ENCODE peak calls at places on chromosome 9, in six cellular contexts. D, L, K, T, W and Y are unnamed samples.

GRCh38 chr9:129558063-129558550 is 62.8 kb downstream of the C9orf50 start:
- DNase-seq in D (no peak), L (no peak), K (no peak), T (no peak), W (no peak), Y (no peak)

GRCh38 chr9:125141251-125141650 is 2.1 kb downstream of the SCAI start:
- DNase-seq in D (no peak), L (no peak), K (no peak), T (no peak), W (no peak), Y (no peak)

GRCh38 chr9:131402738-131403492 is 9.0 kb downstream of the PRRC2B start:
- DNase-seq in D (peak; percentile 91), L (peak; percentile 94), K (peak; percentile 88), T (peak; percentile 47), W (no peak), Y (peak; percentile 92)

GRCh38 chr9:3880851-3881250 is 355.1 kb upstream of the RFX3 start:
- DNase-seq in D (no peak), L (no peak), K (no peak), T (no peak), W (no peak), Y (no peak)

GRCh38 chr9:6194934-6195333 is 20.7 kb upstream of the IL33 start:
- DNase-seq in D (no peak), L (no peak), K (no peak), T (no peak), W (no peak), Y (no peak)

GRCh38 chr9:89826186-89826585 is 221.4 kb downstream of the GADD45G start:
- DNase-seq in D (no peak), L (no peak), K (no peak), T (no peak), W (no peak), Y (no peak)

GRCh38 chr9:696332-697090 is 145.0 kb upstream of the DMRT1 start:
- DNase-seq in D (no peak), L (peak; percentile 52), K (peak; percentile 27), T (no peak), W (no peak), Y (peak; percentile 64)

GRCh38 chr9:123893831-123894460 is 36.0 kb downstream of the DENND1A start:
- DNase-seq in D (no peak), L (no peak), K (no peak), T (no peak), W (no peak), Y (no peak)

GRCh38 chr9:16368425-16369087 is 501.9 kb downstream of the BNC2 start:
- DNase-seq in D (no peak), L (no peak), K (no peak), T (no peak), W (no peak), Y (no peak)

GRCh38 chr9:91161465-91162275 is 200.0 kb downstream of the AUH start:
- DNase-seq in D (no peak), L (no peak), K (no peak), T (no peak), W (no peak), Y (no peak)

GRCh38 chr9:94705162-94705712 is 21.3 kb upstream of the AOPEP start:
- DNase-seq in D (no peak), L (no peak), K (no peak), T (no peak), W (no peak), Y (no peak)

GRCh38 chr9:109865521-109865920 is 85.5 kb downstream of the PALM2AKAP2 start:
- DNase-seq in D (no peak), L (no peak), K (no peak), T (no peak), W (no peak), Y (no peak)

GRCh38 chr9:130327070-130327780 is 61.7 kb downstream of the HMCN2 start:
- DNase-seq in D (no peak), L (no peak), K (no peak), T (no peak), W (no peak), Y (no peak)

GRCh38 chr9:109016132-109016531 is 2.8 kb upstream of the CTNNAL1 start:
- DNase-seq in D (no peak), L (no peak), K (no peak), T (no peak), W (no peak), Y (no peak)

GRCh38 chr9:133991964-133992779 is at the start of gene VAV2:
- DNase-seq in D (peak; percentile 72), L (peak; percentile 60), K (peak; percentile 84), T (peak; percentile 60), W (peak; percentile 43), Y (peak; percentile 87)

GRCh38 chr9:108286807-108287206 is 569.0 kb downstream of the ACTL7B start:
- DNase-seq in D (no peak), L (no peak), K (no peak), T (no peak), W (no peak), Y (no peak)

GRCh38 chr9:277595-278330 is 63.1 kb downstream of the DOCK8 start:
- DNase-seq in D (no peak), L (no peak), K (no peak), T (peak; percentile 34), W (no peak), Y (no peak)

GRCh38 chr9:734831-735511 is 106.5 kb upstream of the DMRT1 start:
- DNase-seq in D (no peak), L (peak; percentile 46), K (no peak), T (no peak), W (no peak), Y (peak; percentile 81)

GRCh38 chr9:16704489-16705111 is 165.9 kb downstream of the BNC2 start:
- DNase-seq in D (peak; percentile 46), L (peak; percentile 59), K (peak; percentile 14), T (no peak), W (no peak), Y (peak; percentile 72)

DNA sequence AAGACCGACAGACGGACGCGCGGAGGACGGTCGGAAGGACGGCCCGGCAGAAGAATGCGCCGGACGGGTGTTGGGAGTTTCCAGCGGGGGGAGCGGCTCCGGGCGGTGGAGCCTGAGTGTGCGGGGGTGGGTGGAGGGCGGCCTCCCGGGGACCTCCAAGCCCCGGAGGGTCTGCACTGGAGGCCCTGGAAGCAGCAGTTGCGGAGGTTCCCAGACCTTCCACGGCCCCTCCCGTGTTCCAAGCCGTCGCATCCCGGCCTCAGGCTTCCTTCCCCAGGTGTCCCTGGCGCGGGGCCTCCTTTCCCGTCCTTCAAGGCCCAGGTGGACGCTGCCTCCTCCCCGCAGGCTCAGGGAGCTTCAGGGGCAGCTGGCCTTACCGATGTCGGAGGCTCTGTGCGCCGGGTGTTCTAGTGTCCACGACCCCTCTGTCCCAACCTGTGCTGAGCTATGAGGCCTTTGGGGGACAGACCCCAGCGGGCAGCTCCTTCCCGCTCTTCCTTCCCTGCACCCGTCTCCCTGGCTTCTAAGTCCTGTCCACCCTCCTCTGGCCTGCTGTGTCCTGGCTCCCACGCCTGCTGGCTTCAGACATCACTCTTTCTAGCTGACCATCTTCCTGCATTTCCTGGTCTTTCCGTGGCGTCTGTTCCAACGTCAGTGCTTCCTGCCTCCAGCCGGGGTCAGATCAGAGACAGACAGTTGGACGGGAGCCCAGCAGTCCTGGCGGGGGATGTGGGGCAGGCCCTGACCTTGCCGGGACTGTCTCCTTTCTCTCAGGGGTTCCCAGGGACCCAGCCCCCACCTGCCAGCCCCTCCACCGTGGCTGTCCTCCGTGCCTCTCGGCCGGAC is 5.6 kb downstream of the NRARP start:
- DNase-seq in D (no peak), L (peak; percentile 86), K (peak; percentile 78), T (no peak), W (no peak), Y (no peak)
- H3K27ac ChIP-seq in D (peak overlapping the region; percentile 58), L (peak overlapping the region; percentile 89), K (peak overlapping the region; percentile 95), T (no peak overlapping the region), W (no peak overlapping the region), Y (no peak overlapping the region)

DNA sequence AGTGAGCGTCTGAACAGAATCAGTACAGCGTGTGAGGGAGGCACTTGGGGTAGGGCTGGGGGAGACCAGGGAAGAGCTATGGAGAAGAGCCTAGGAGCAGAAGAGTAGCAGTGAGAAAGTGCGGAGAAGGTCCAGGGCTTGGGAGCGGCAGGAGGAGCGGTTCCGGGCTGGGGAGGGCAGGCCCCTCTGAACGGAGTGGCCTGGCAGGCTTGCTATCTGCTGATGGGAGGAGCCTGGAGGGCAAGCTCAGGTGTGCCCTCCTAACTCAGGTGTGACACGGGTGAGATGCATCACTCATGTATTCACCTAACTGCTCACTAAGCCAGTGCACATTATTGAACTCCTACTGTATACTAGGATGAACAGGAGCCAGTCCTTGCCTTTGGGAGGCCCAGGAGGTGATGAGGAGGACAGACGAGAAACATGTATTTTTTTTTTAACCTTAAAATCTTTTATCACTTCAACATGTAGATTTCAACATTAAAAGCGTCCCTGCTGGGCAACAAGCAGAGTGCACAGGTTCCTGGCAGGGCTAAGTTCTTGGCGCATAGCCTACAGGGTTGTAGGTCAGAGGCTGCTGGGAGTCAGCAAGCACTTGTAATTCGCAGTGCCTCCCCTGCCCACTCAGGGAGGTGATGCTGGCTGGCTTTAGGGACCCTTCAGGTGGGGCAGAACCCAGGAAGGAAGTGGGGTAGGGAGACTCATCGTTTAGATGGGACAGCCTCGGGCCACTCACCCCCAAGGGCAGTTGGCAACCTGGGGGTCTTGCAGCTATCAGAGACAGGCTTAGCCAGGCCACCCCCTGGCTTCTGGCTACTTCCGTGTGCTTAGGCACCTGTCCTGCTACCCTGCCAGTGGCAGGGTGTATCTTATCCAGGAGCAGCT is 55.5 kb downstream of the TMOD1 start:
- DNase-seq in D (peak; percentile 40), L (peak; percentile 62), K (peak; percentile 64), T (no peak), W (no peak), Y (peak; percentile 83)
- H3K27ac ChIP-seq in D (peak overlapping the region; percentile 84), L (peak overlapping the region; percentile 87), K (peak overlapping the region; percentile 74), T (no peak overlapping the region), W (no peak overlapping the region), Y (peak overlapping the region; percentile 93)

GRCh38 chr9:113622600-113623400 is 159.3 kb downstream of the RGS3 start:
- DNase-seq in D (no peak), L (peak; percentile 61), K (peak; percentile 67), T (peak; percentile 38), W (peak; percentile 14), Y (peak; percentile 79)

GRCh38 chr9:113620016-113620376 is 156.5 kb downstream of the RGS3 start:
- DNase-seq in D (no peak), L (no peak), K (no peak), T (no peak), W (peak; percentile 14), Y (peak; percentile 70)

GRCh38 chr9:113622038-113622437 is 158.5 kb downstream of the RGS3 start:
- DNase-seq in D (no peak), L (no peak), K (no peak), T (no peak), W (no peak), Y (no peak)

GRCh38 chr9:113620377-113621161 is 157.0 kb downstream of the RGS3 start:
- DNase-seq in D (peak; percentile 74), L (peak; percentile 83), K (peak; percentile 92), T (no peak), W (peak; percentile 24), Y (peak; percentile 89)

DNA sequence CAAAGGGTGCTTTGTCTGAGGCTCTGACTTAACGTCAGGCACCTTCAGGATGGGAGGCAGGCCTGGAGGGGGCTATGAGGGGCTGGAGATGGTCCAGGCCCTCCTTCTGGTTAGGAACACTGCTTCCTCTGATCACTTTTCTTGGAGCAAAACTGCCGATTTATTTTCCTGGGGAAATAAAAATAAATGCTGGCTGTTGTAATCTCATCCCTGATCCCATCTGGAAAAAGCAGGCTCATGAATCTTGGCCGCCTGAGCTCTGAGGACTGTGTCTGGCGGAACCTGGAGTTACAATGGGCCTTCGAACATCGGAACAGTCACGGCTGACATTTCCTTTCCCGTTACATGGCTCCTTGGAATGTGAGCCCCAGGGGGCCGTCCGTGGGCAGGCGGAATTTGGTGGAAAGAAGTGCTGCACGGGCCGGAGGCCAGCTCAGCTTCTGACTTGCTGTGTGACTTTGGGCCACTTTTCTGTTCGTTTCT is 157.8 kb downstream of the RGS3 start:
- DNase-seq in D (peak; percentile 88), L (peak; percentile 93), K (peak; percentile 67), T (no peak), W (peak; percentile 4), Y (peak; percentile 97)
- H3K27ac ChIP-seq in D (peak overlapping the region; percentile 79), L (peak overlapping the region; percentile 72), K (peak overlapping the region; percentile 91), T (no peak overlapping the region), W (no peak overlapping the region), Y (peak overlapping the region; percentile 97)

GRCh38 chr9:35834260-35835215 is 5.5 kb downstream of the TMEM8B start:
- DNase-seq in D (no peak), L (no peak), K (no peak), T (peak; percentile 30), W (no peak), Y (no peak)
- H3K27ac ChIP-seq in D (peak overlapping the region; percentile 58), L (no peak overlapping the region), K (peak overlapping the region; percentile 85), T (peak overlapping the region; percentile 15), W (no peak overlapping the region), Y (no peak overlapping the region)